ENCODE peak calls at places on chromosome 10, in nine cellular contexts. W is endodermal cell, X is lower lobe of right lung, P is vagina, K is SK-N-MC, S is cardiac muscle cell, F is pancreas, G is renal cortical epithelial cell, L is NCI-H446 treated with DMSO at 0.1 percent for 48 hours. V is an unnamed sample.

GRCh38 chr10:19889279-19889678 is 73.0 kb downstream of the PLXDC2 start:
- DNase-seq in W (no peak), X (no peak), P (no peak), K (no peak), S (no peak), F (no peak), G (peak), L (no peak), V (no peak)

GRCh38 chr10:96833220-96834001 is 1.3 kb downstream of the LCOR start:
- DNase-seq in W (peak), X (no peak), P (no peak), K (no peak), S (peak), F (no peak), G (peak), L (no peak), V (peak)

GRCh38 chr10:18332048-18332447 is 191.8 kb downstream of the CACNB2 start:
- DNase-seq in W (no peak), X (no peak), P (no peak), K (no peak), S (peak), F (no peak), G (peak), L (no peak), V (no peak)

GRCh38 chr10:131872011-131872836 is 28.6 kb upstream of the PPP2R2D start:
- DNase-seq in W (peak), X (no peak), P (no peak), K (no peak), S (no peak), F (no peak), G (no peak), L (no peak), V (no peak)

GRCh38 chr10:124694467-124695195 is 49.5 kb downstream of the FAM53B start:
- DNase-seq in W (no peak), X (no peak), P (no peak), K (no peak), S (no peak), F (no peak), G (no peak), L (no peak), V (no peak)

GRCh38 chr10:36489181-36489927 is 636.0 kb upstream of the ANKRD30A start:
- DNase-seq in W (no peak), X (no peak), P (no peak), K (no peak), S (no peak), F (no peak), G (no peak), L (no peak), V (peak)

GRCh38 chr10:104337527-104337984 is 709 bp downstream of the ITPRIP start:
- DNase-seq in W (no peak), X (peak), P (peak), K (no peak), S (no peak), F (no peak), G (no peak), L (no peak), V (peak)

GRCh38 chr10:80205478-80206276 is at the start of gene ANXA11:
- DNase-seq in W (peak), X (peak), P (no peak), K (no peak), S (peak), F (peak), G (peak), L (peak), V (peak)

GRCh38 chr10:62096534-62096933 is 172.1 kb downstream of the RTKN2 start:
- DNase-seq in W (no peak), X (no peak), P (no peak), K (no peak), S (no peak), F (no peak), G (no peak), L (no peak), V (no peak)

GRCh38 chr10:127853868-127854768 is 38.6 kb downstream of the CLRN3 start:
- DNase-seq in W (peak), X (peak), P (no peak), K (no peak), S (peak), F (peak), G (peak), L (no peak), V (peak)

GRCh38 chr10:127368101-127368500 is 171.7 kb upstream of the INSYN2A start:
- DNase-seq in W (no peak), X (no peak), P (no peak), K (no peak), S (no peak), F (no peak), G (no peak), L (no peak), V (no peak)

GRCh38 chr10:102046095-102046494 is 9.9 kb downstream of the ARMH3 start:
- DNase-seq in W (no peak), X (no peak), P (no peak), K (no peak), S (no peak), F (no peak), G (no peak), L (no peak), V (no peak)

GRCh38 chr10:43689618-43689954 is 40.9 kb upstream of the ZNF32 start:
- DNase-seq in W (peak), X (peak), P (no peak), K (no peak), S (peak), F (peak), G (no peak), L (no peak), V (peak)

GRCh38 chr10:119654540-119654939 is 3.4 kb downstream of the BAG3 start:
- DNase-seq in W (peak), X (peak), P (no peak), K (no peak), S (no peak), F (peak), G (peak), L (peak), V (no peak)

GRCh38 chr10:114525368-114525949 is 121.2 kb upstream of the AFAP1L2 start:
- DNase-seq in W (no peak), X (no peak), P (no peak), K (no peak), S (peak), F (no peak), G (peak), L (no peak), V (no peak)